ENCODE peak calls at places on chromosomes 11 and 22, in four cellular contexts. S is astrocyte of the spinal cord, Y is GM12865, X is HCT116. M is an unnamed sample.

GRCh38 chr11:1493650-1494244 is 7.2 kb upstream of the MOB2 start:
- DNase-seq in S (no peak), X (no peak), Y (no peak), M (no peak)

GRCh38 chr11:62830904-62831519 is 839 bp downstream of the STX5 start:
- DNase-seq in X (peak), Y (peak), S (no peak), M (peak)

GRCh38 chr11:119512373-119512772 is 89.4 kb upstream of the THY1 start:
- DNase-seq in S (no peak), X (no peak), Y (peak), M (no peak)

GRCh38 chr22:30222321-30222720 is 24.2 kb downstream of the LIF start:
- DNase-seq in S (no peak), X (no peak), Y (no peak), M (no peak)

GRCh38 chr22:39215430-39216142 is 29.2 kb downstream of the PDGFB start:
- DNase-seq in Y (peak), S (no peak), X (peak), M (peak)

GRCh38 chr22:25141994-25142620 is 57.6 kb upstream of the CRYBB3 start:
- DNase-seq in X (no peak), S (no peak), Y (no peak), M (no peak)

GRCh38 chr11:77813256-77813655 is 7.3 kb downstream of the RSF1 start:
- DNase-seq in S (peak), X (no peak), Y (no peak), M (no peak)

GRCh38 chr22:46592390-46592872 is 27.8 kb upstream of the GRAMD4 start:
- DNase-seq in S (peak), Y (peak), X (no peak), M (no peak)

GRCh38 chr11:125072961-125073590 is 10.0 kb downstream of the SLC37A2 start:
- DNase-seq in S (no peak), Y (no peak), X (no peak), M (no peak)

GRCh38 chr11:130124096-130124495 is 35.5 kb upstream of the ST14 start:
- DNase-seq in Y (peak), X (peak), S (peak), M (no peak)

GRCh38 chr11:65662802-65663633 is at the start of gene RELA:
- DNase-seq in S (peak), Y (peak), X (peak), M (peak)

GRCh38 chr11:134173296-134173695 is 50.5 kb downstream of the NCAPD3 start:
- DNase-seq in S (no peak), X (no peak), Y (no peak), M (no peak)

GRCh38 chr11:112794321-112794720 is 166.9 kb upstream of the NCAM1 start:
- DNase-seq in Y (no peak), X (no peak), S (peak), M (no peak)

GRCh38 chr22:21447694-21448402 is 19.3 kb upstream of the TMEM191C start:
- DNase-seq in Y (no peak), S (no peak), X (no peak), M (peak)

GRCh38 chr22:46149493-46149997 is 781 bp upstream of the PPARA start:
- DNase-seq in X (no peak), Y (peak), S (peak), M (no peak)

GRCh38 chr11:96465537-96465936 is 75.7 kb downstream of the JRKL start:
- DNase-seq in Y (no peak), S (no peak), X (no peak), M (no peak)

GRCh38 chr11:41115066-41115465 is 344.4 kb downstream of the LRRC4C start:
- DNase-seq in Y (no peak), X (no peak), S (no peak), M (no peak)

GRCh38 chr22:24323695-24324094 is 53.1 kb downstream of the SPECC1L start:
- DNase-seq in X (no peak), S (no peak), Y (no peak), M (no peak)

GRCh38 chr11:114483929-114484328 is 44.7 kb downstream of the REXO2 start:
- DNase-seq in S (no peak), X (no peak), Y (no peak), M (no peak)

GRCh38 chr11:72924568-72925190 is 110.5 kb downstream of the ATG16L2 start:
- DNase-seq in S (peak), Y (peak), X (peak), M (no peak)

GRCh38 chr11:9716275-9717039 is 52.6 kb downstream of the SWAP70 start:
- DNase-seq in S (peak), Y (peak), X (no peak), M (no peak)

GRCh38 chr11:84089072-84090057 is 803.2 kb upstream of the CCDC90B start:
- DNase-seq in Y (no peak), S (no peak), X (no peak), M (no peak)

GRCh38 chr11:70823771-70824170 is 425.4 kb downstream of the CTTN start:
- DNase-seq in X (no peak), S (no peak), Y (no peak), M (no peak)

GRCh38 chr11:66915866-66916265 is 42.3 kb downstream of the PC start:
- DNase-seq in Y (no peak), S (peak), X (no peak), M (no peak)

GRCh38 chr11:46387456-46387855 is 4.1 kb downstream of the CHRM4 start:
- DNase-seq in S (no peak), Y (no peak), X (no peak), M (no peak)

GRCh38 chr11:77148963-77149715 is 21.1 kb downstream of the MYO7A start:
- DNase-seq in S (no peak), X (no peak), Y (no peak), M (no peak)

GRCh38 chr11:121802542-121802941 is 313.5 kb downstream of the BLID start:
- DNase-seq in X (no peak), S (no peak), Y (no peak), M (no peak)

GRCh38 chr11:121797496-121797895 is 318.5 kb downstream of the BLID start:
- DNase-seq in Y (no peak), X (no peak), S (no peak), M (no peak)

GRCh38 chr11:121800240-121800639 is 315.8 kb downstream of the BLID start:
- DNase-seq in S (no peak), X (no peak), Y (no peak), M (no peak)

GRCh38 chr11:121800704-121801516 is 315.1 kb downstream of the BLID start:
- DNase-seq in X (no peak), S (peak), Y (no peak), M (no peak)

DNA sequence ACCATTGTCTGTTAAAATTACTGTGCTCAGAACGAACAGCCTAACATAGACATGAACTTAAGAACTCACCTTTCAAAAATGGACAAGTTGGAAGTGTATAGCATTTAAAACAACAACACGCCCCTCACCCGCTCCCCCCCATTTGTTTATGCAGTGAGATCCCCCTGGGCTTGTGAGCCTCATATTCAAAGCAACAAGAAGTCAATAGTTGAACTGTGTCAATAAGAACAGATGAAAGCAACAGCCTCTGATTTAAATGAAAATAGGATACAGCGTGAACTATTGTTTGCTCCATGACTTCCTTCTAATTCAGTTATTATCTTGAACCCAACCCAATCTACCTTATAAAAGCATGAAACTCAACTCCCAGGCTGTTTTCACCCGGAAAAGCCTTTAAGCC is 314.2 kb downstream of the BLID start:
- DNase-seq in X (no peak), S (no peak), Y (no peak), M (no peak)
- TF ChIP-seq CTCF in X (no peak), S (no peak), Y (no peak), M (no peak)

GRCh38 chr11:10751581-10751940 is 515 bp downstream of the CTR9 start:
- DNase-seq in X (no peak), S (no peak), Y (no peak), M (no peak)

GRCh38 chr11:10749476-10749875 is 1.6 kb upstream of the CTR9 start:
- DNase-seq in S (no peak), Y (no peak), X (no peak), M (no peak)

GRCh38 chr11:10752486-10752885 is 1.4 kb downstream of the CTR9 start:
- DNase-seq in S (no peak), Y (no peak), X (no peak), M (no peak)

GRCh38 chr11:10752061-10752460 is 1.0 kb downstream of the CTR9 start:
- DNase-seq in X (no peak), S (no peak), Y (no peak), M (no peak)

DNA sequence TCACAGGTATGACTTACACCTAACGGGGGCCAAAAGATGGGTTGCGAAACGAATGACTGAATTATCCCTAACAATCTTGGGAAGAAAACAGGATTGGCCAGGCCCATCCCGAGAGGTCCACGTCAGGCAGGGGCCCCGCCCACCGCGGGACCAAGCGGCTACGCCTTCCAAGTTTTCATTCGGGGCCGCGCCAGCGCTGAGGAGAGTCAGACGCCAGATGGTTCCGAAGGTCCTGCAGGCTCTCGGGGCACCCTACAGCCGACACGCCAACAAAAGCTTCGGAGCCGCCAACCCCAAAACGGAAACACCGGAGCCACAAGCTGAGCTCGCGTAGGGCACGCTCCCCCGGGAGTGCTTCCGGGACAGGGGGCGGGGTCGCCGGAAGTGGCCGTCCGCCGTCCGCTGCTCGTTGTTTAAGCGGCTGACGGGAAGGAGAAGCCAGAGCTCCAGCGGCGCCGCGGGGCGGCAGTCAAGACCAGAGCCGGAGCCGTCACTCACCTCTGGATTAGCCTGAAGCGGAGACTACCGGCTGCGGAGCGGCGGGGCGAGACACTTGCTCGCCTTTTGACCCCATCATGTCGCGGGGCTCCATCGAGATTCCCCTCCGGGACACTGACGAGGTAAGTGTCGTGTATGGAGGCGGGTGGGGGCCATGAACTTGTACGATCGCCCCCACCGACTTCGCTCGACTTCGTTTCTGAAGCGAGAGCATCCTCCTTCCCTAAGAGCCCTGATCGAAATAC is at the start of gene CTR9:
- DNase-seq in Y (peak), S (peak), X (peak), M (peak)
- TF ChIP-seq CTCF in Y (peak), S (peak), X (no peak), M (peak)

GRCh38 chr11:110376711-110377324 is 52.9 kb upstream of the FDX1 start:
- DNase-seq in S (peak), Y (peak), X (peak), M (no peak)
- TF ChIP-seq CTCF in S (peak), Y (peak), X (peak), M (peak)

DNA sequence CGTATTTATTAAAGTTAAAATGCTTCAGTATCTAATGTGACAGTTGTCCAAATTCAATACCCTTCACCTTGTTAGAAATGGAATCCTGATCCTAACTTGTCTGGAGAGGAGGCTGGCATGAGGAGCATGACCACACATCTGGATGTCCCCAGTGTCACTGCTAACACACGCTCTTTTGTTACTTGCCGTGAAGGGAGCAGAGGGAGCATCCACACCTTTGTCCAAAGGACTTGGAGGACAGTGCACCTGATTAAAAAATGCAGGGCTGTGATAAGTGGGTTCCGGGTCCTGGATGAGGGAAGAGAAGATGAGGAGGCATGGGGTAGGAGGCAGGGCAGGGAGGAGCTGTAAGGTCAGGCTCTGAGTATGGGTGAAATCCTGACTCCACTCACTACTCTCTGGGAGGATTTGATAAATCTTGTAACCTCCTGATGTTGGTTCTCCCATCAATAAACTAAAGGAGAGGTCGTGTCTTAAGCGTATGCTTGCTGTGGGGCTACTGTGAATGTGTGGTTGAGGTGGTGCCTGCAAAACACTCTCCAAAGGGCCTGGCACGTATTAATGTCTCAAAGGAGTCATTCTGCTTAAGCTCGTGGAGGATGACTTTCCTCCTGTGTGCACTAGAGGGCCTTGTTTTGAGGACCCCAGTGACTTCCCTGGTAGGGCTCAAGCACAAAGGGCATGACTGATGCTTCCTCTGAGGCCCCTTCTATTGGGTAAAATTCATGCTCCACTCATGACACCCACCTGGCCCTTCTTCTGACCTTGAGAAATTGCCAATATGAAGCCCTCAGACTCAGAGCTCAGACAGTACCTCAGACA is 16.8 kb upstream of the IGLL5 start:
- DNase-seq in S (no peak), Y (peak), X (no peak), M (peak)
- TF ChIP-seq CTCF in S (no peak), Y (peak), X (no peak), M (peak)

DNA sequence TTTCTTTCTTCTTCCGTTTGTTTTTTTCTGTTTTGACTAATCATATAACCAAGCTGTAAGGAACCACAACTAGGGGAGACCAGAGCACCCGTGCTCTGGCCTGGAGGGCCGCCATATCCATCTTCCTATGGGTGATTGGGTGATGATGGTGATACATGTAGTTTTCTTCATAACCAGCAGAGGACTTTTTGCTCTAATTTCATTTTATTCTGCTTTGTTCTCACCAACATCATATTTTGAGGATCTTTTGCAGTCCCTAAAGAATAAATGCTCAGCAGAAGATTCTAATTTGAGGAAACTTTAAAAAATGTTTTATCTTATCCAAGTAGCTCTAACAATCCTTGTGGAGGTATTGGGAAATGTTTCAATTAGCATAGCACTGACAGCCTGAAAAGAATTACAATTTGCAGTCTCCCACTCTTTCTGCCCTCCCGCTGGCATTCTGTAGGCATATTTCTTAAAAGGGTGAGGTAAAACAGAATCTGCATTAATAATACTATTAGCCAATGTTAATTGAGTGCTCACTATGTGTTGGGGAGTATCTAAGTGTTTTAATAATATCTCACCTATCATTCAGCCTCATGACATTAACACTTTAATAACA is 544.0 kb downstream of the NTM start:
- DNase-seq in Y (no peak), S (peak), X (no peak), M (no peak)
- TF ChIP-seq CTCF in Y (peak), S (peak), X (no peak), M (peak)

GRCh38 chr22:29032014-29032475 is 29.6 kb downstream of the C22orf31 start:
- DNase-seq in Y (no peak), S (no peak), X (no peak), M (no peak)
- TF ChIP-seq CTCF in Y (no peak), S (peak), X (no peak), M (no peak)

DNA sequence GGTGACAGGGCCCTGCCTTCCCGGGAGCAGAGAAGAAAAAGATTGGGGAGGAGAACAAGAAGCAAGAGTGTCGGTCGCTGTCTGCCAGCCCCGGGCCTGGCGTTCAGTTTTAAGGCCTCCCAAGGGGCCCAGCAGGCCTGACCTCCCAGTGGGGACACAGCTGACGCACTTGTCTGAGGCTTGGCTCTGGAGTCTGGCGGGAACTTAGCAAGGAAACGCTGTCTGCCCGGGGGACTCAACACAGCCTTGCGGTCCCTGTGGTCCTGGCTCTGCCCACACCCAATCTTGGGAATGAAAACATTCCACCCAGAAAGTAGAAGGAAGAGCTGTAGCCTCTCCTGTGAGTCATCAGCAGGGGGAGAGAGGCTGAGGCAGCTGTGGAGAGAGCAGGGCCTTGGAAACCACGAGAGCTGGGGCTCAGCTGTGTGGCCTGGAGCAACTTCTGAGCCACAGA is 54.4 kb downstream of the TRAF6 start:
- DNase-seq in Y (no peak), S (peak), X (no peak), M (peak)
- TF ChIP-seq CTCF in Y (no peak), S (no peak), X (no peak), M (no peak)

GRCh38 chr11:128928400-128928799 is 14.3 kb downstream of the TP53AIP1 start:
- DNase-seq in Y (peak), S (no peak), X (no peak), M (no peak)
- TF ChIP-seq CTCF in Y (no peak), S (no peak), X (no peak), M (no peak)

GRCh38 chr11:94329501-94329900 is 25.1 kb downstream of the IZUMO1R start:
- DNase-seq in Y (no peak), S (no peak), X (no peak), M (no peak)

GRCh38 chr11:94326947-94327346 is 22.6 kb downstream of the IZUMO1R start:
- DNase-seq in S (no peak), Y (no peak), X (no peak), M (no peak)

GRCh38 chr11:94322501-94322900 is 18.1 kb downstream of the IZUMO1R start:
- DNase-seq in Y (no peak), S (no peak), X (no peak), M (no peak)

GRCh38 chr11:94328587-94329080 is 24.3 kb downstream of the IZUMO1R start:
- DNase-seq in Y (no peak), X (no peak), S (no peak), M (no peak)

DNA sequence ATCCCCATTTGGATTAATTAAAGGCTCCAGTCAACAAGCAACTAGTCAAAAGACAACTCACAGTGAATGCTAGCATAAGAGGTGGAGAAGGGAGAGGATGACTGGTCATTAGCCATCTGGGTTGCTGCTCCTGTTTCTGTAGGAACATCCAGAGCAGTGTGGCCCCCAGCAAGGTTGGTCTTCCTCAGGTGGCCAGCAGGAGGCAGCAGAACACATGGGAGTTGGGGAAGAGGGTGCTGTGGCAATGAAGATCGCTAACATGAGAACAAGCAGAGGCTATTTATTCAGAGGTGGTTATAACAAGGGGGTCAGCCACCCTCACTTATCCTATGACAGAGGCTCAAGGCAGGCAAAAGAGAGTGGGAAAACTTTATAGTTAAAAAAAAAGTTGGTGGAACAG is 21.3 kb downstream of the IZUMO1R start:
- DNase-seq in S (no peak), X (peak), Y (peak), M (no peak)
- TF ChIP-seq CTCF in S (peak), X (peak), Y (peak), M (peak)